ENCODE peak calls at places on chromosomes 1 and 21, in six cellular contexts. Y is heart left ventricle, D is IMR-90, Q is mesothelial cell of epicardium, J is lower leg skin, A is H9. Z is an unnamed sample.

GRCh38 chr1:34188418-34188817 is 11.7 kb downstream of the C1orf94 start:
- DNase-seq in Y (no peak), D (no peak), Q (no peak), J (no peak), A (peak), Z (no peak)

GRCh38 chr1:167197692-167198091 is 23.0 kb upstream of the POU2F1 start:
- DNase-seq in Y (no peak), D (no peak), Q (no peak), J (no peak), A (no peak), Z (no peak)

GRCh38 chr1:174531751-174532150 is 84.0 kb downstream of the GPR52 start:
- DNase-seq in Y (no peak), D (no peak), Q (no peak), J (no peak), A (no peak), Z (no peak)

GRCh38 chr1:183137782-183138181 is 48.3 kb upstream of the LAMC2 start:
- DNase-seq in Y (no peak), D (peak), Q (no peak), J (peak), A (no peak), Z (no peak)

GRCh38 chr1:160781129-160781808 is 14.7 kb upstream of the LY9 start:
- DNase-seq in Y (no peak), D (no peak), Q (no peak), J (no peak), A (no peak), Z (no peak)

GRCh38 chr1:65025794-65026193 is 59.4 kb upstream of the JAK1 start:
- DNase-seq in Y (no peak), D (no peak), Q (no peak), J (no peak), A (no peak), Z (no peak)

GRCh38 chr1:241813768-241814270 is 34.2 kb upstream of the EXO1 start:
- DNase-seq in Y (no peak), D (peak), Q (no peak), J (no peak), A (no peak), Z (no peak)

GRCh38 chr1:180173952-180174351 is 19.3 kb downstream of the QSOX1 start:
- DNase-seq in Y (peak), D (peak), Q (no peak), J (no peak), A (no peak), Z (no peak)

GRCh38 chr1:244271004-244271403 is 180.7 kb downstream of the ADSS2 start:
- DNase-seq in Y (no peak), D (no peak), Q (no peak), J (no peak), A (no peak), Z (no peak)

GRCh38 chr1:158649052-158649451 is 37.5 kb downstream of the SPTA1 start:
- DNase-seq in Y (no peak), D (no peak), Q (no peak), J (no peak), A (no peak), Z (no peak)
- TF ChIP-seq CTCF in Y (no peak), D (no peak), Q (no peak), J (no peak), A (no peak), Z (no peak)

GRCh38 chr21:45576838-45577737 is 34.8 kb upstream of the SLC19A1 start:
- DNase-seq in Y (no peak), D (no peak), Q (no peak), J (no peak), A (peak), Z (no peak)
- TF ChIP-seq CTCF in Y (no peak), D (no peak), Q (no peak), J (no peak), A (no peak), Z (no peak)

GRCh38 chr1:68111804-68112436 is 61.5 kb upstream of the DIRAS3 start:
- DNase-seq in Y (peak), D (peak), Q (no peak), J (peak), A (no peak), Z (no peak)
- TF ChIP-seq CTCF in Y (peak), D (peak), Q (peak), J (peak), A (peak), Z (peak)

GRCh38 chr1:235617808-235618207 is 31.8 kb downstream of the GNG4 start:
- DNase-seq in Y (no peak), D (peak), Q (no peak), J (no peak), A (no peak), Z (no peak)
- TF ChIP-seq CTCF in Y (no peak), D (peak), Q (no peak), J (no peak), A (no peak), Z (peak)

GRCh38 chr1:53376742-53377437 is 49.0 kb upstream of the LRP8 start:
- DNase-seq in Y (peak), D (no peak), Q (peak), J (no peak), A (peak), Z (no peak)

GRCh38 chr1:53377438-53377841 is 49.6 kb upstream of the LRP8 start:
- DNase-seq in Y (peak), D (no peak), Q (peak), J (no peak), A (peak), Z (no peak)

GRCh38 chr1:53375440-53375839 is 47.6 kb upstream of the LRP8 start:
- DNase-seq in Y (peak), D (no peak), Q (peak), J (no peak), A (peak), Z (no peak)

GRCh38 chr1:53378061-53378460 is 50.2 kb upstream of the LRP8 start:
- DNase-seq in Y (peak), D (no peak), Q (peak), J (no peak), A (peak), Z (no peak)

DNA sequence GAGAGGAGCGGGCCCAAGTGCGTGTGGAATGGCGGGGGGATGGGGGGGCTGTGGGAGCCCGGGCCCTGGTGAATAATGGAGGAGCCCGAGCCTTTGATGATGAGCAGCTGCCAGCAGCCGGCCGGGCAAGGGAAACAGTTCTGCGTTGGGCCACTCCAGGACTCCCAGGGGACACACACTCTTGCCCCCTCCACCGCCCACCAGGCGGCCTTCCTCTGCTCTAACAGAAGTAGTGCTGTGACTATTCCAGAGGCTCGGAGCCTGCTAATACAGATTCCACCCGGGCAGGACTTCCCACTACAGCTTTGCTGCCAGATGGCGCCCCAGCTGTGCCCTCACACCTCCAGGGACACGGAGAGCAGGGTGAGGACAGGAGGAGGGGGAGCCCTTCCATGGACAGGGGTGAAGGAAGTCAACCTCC is 48.2 kb upstream of the LRP8 start:
- DNase-seq in Y (peak), D (no peak), Q (peak), J (no peak), A (peak), Z (no peak)
- TF ChIP-seq CTCF in Y (no peak), D (no peak), Q (no peak), J (no peak), A (no peak), Z (no peak)

Z was measured in neural crest cell.